ENCODE peak calls at places on chromosome 1, in five cellular contexts. One of them, this sample, is unnamed.
A peak's percentile ranks its signal among the peaks of the same experiment; 100 is the strongest.

GRCh38 chr1:161200992-161201827 is 957 bp upstream of the NDUFS2 start:
- DNase-seq in A549: no peak
- DNase-seq in mammary epithelial cell: no peak
- DNase-seq in GM23248: peak; percentile 86
- DNase-seq in OCI-LY7: no peak
- DNase-seq in this sample: peak; percentile 56

GRCh38 chr1:34403156-34403555 is 226.4 kb downstream of the C1orf94 start:
- DNase-seq in A549: no peak
- DNase-seq in mammary epithelial cell: no peak
- DNase-seq in GM23248: no peak
- DNase-seq in OCI-LY7: no peak
- DNase-seq in this sample: no peak

GRCh38 chr1:16162163-16162822 is 6.4 kb upstream of the EPHA2 start:
- DNase-seq in A549: no peak
- DNase-seq in mammary epithelial cell: no peak
- DNase-seq in GM23248: no peak
- DNase-seq in OCI-LY7: no peak
- DNase-seq in this sample: no peak

GRCh38 chr1:107669996-107670395 is 295.0 kb downstream of the VAV3 start:
- DNase-seq in A549: no peak
- DNase-seq in mammary epithelial cell: peak; percentile 68
- DNase-seq in GM23248: peak; percentile 51
- DNase-seq in OCI-LY7: no peak
- DNase-seq in this sample: peak; percentile 13

GRCh38 chr1:67883069-67883468 is 49.8 kb upstream of the GNG12 start:
- DNase-seq in A549: peak; percentile 27
- DNase-seq in mammary epithelial cell: peak; percentile 86
- DNase-seq in GM23248: peak; percentile 92
- DNase-seq in OCI-LY7: no peak
- DNase-seq in this sample: no peak

GRCh38 chr1:205967555-205968335 is 24.5 kb upstream of the SLC26A9 start:
- DNase-seq in A549: no peak
- DNase-seq in mammary epithelial cell: peak; percentile 78
- DNase-seq in GM23248: peak; percentile 66
- DNase-seq in OCI-LY7: no peak
- DNase-seq in this sample: no peak

GRCh38 chr1:19349999-19350398 is 37.9 kb downstream of the SLC66A1 start:
- DNase-seq in A549: no peak
- DNase-seq in mammary epithelial cell: no peak
- DNase-seq in GM23248: no peak
- DNase-seq in OCI-LY7: no peak
- DNase-seq in this sample: no peak

GRCh38 chr1:161864577-161864976 is 98.5 kb downstream of the ATF6 start:
- DNase-seq in A549: no peak
- DNase-seq in mammary epithelial cell: no peak
- DNase-seq in GM23248: peak; percentile 51
- DNase-seq in OCI-LY7: no peak
- DNase-seq in this sample: no peak

GRCh38 chr1:176033879-176034278 is 173.2 kb downstream of the COP1 start:
- DNase-seq in A549: no peak
- DNase-seq in mammary epithelial cell: no peak
- DNase-seq in GM23248: peak; percentile 36
- DNase-seq in OCI-LY7: no peak
- DNase-seq in this sample: no peak

GRCh38 chr1:27300341-27301051 is 21.5 kb upstream of the TMEM222 start:
- DNase-seq in A549: peak; percentile 80
- DNase-seq in mammary epithelial cell: peak; percentile 73
- DNase-seq in GM23248: peak; percentile 88
- DNase-seq in OCI-LY7: peak; percentile 80
- DNase-seq in this sample: peak; percentile 80

GRCh38 chr1:168879906-168880734 is 151.1 kb upstream of the DPT start:
- DNase-seq in A549: no peak
- DNase-seq in mammary epithelial cell: peak; percentile 72
- DNase-seq in GM23248: peak; percentile 50
- DNase-seq in OCI-LY7: no peak
- DNase-seq in this sample: peak; percentile 20

GRCh38 chr1:158053276-158053675 is 59.8 kb downstream of the KIRREL1 start:
- DNase-seq in A549: no peak
- DNase-seq in mammary epithelial cell: no peak
- DNase-seq in GM23248: peak; percentile 40
- DNase-seq in OCI-LY7: no peak
- DNase-seq in this sample: no peak

GRCh38 chr1:200139661-200140250 is 112.2 kb downstream of the NR5A2 start:
- DNase-seq in A549: peak; percentile 60
- DNase-seq in mammary epithelial cell: peak; percentile 32
- DNase-seq in GM23248: peak; percentile 81
- DNase-seq in OCI-LY7: peak; percentile 82
- DNase-seq in this sample: no peak

GRCh38 chr1:119139857-119140176 is 636 bp downstream of the WARS2 start:
- DNase-seq in A549: no peak
- DNase-seq in mammary epithelial cell: no peak
- DNase-seq in GM23248: no peak
- DNase-seq in OCI-LY7: no peak
- DNase-seq in this sample: no peak

GRCh38 chr1:161958425-161958824 is 65.2 kb downstream of the OLFML2B start:
- DNase-seq in A549: no peak
- DNase-seq in mammary epithelial cell: peak; percentile 88
- DNase-seq in GM23248: peak; percentile 74
- DNase-seq in OCI-LY7: no peak
- DNase-seq in this sample: no peak

GRCh38 chr1:201304126-201304525 is 20.8 kb downstream of the PKP1 start:
- DNase-seq in A549: no peak
- DNase-seq in mammary epithelial cell: no peak
- DNase-seq in GM23248: no peak
- DNase-seq in OCI-LY7: no peak
- DNase-seq in this sample: no peak

GRCh38 chr1:85617582-85618237 is 37.1 kb downstream of the CCN1 start:
- DNase-seq in A549: no peak
- DNase-seq in mammary epithelial cell: no peak
- DNase-seq in GM23248: peak; percentile 85
- DNase-seq in OCI-LY7: no peak
- DNase-seq in this sample: no peak

GRCh38 chr1:183808296-183809027 is 3.5 kb downstream of the RGL1 start:
- DNase-seq in A549: no peak
- DNase-seq in mammary epithelial cell: no peak
- DNase-seq in GM23248: peak; percentile 62
- DNase-seq in OCI-LY7: no peak
- DNase-seq in this sample: no peak

GRCh38 chr1:19330449-19331135 is 18.5 kb downstream of the SLC66A1 start:
- DNase-seq in A549: no peak
- DNase-seq in mammary epithelial cell: no peak
- DNase-seq in GM23248: no peak
- DNase-seq in OCI-LY7: no peak
- DNase-seq in this sample: no peak

GRCh38 chr1:174276087-174276486 is 116.8 kb downstream of the RABGAP1L start:
- DNase-seq in A549: no peak
- DNase-seq in mammary epithelial cell: no peak
- DNase-seq in GM23248: no peak
- DNase-seq in OCI-LY7: peak; percentile 95
- DNase-seq in this sample: no peak

GRCh38 chr1:171254859-171255258 is 6.6 kb downstream of the FMO1 start:
- DNase-seq in A549: no peak
- DNase-seq in mammary epithelial cell: peak; percentile 79
- DNase-seq in GM23248: peak; percentile 50
- DNase-seq in OCI-LY7: no peak
- DNase-seq in this sample: no peak

GRCh38 chr1:59173721-59174120 is 123.2 kb upstream of the FGGY start:
- DNase-seq in A549: no peak
- DNase-seq in mammary epithelial cell: peak; percentile 50
- DNase-seq in GM23248: peak; percentile 88
- DNase-seq in OCI-LY7: no peak
- DNase-seq in this sample: no peak

GRCh38 chr1:220184503-220184902 is 87.8 kb downstream of the RAB3GAP2 start:
- DNase-seq in A549: no peak
- DNase-seq in mammary epithelial cell: no peak
- DNase-seq in GM23248: no peak
- DNase-seq in OCI-LY7: no peak
- DNase-seq in this sample: no peak

GRCh38 chr1:151839457-151840409 is at the start of gene C2CD4D:
- DNase-seq in A549: no peak
- DNase-seq in mammary epithelial cell: peak; percentile 94
- DNase-seq in GM23248: no peak
- DNase-seq in OCI-LY7: no peak
- DNase-seq in this sample: peak; percentile 48

GRCh38 chr1:246302671-246303317 is 204.3 kb downstream of the SMYD3 start:
- DNase-seq in A549: no peak
- DNase-seq in mammary epithelial cell: no peak
- DNase-seq in GM23248: peak; percentile 56
- DNase-seq in OCI-LY7: no peak
- DNase-seq in this sample: no peak

GRCh38 chr1:94801919-94802546 is 18.1 kb upstream of the SLC44A3 start:
- DNase-seq in A549: peak; percentile 44
- DNase-seq in mammary epithelial cell: peak; percentile 79
- DNase-seq in GM23248: peak; percentile 91
- DNase-seq in OCI-LY7: peak; percentile 37
- DNase-seq in this sample: no peak

GRCh38 chr1:98172578-98172977 is 251.7 kb upstream of the DPYD start:
- DNase-seq in A549: no peak
- DNase-seq in mammary epithelial cell: no peak
- DNase-seq in GM23248: no peak
- DNase-seq in OCI-LY7: no peak
- DNase-seq in this sample: no peak

DNA sequence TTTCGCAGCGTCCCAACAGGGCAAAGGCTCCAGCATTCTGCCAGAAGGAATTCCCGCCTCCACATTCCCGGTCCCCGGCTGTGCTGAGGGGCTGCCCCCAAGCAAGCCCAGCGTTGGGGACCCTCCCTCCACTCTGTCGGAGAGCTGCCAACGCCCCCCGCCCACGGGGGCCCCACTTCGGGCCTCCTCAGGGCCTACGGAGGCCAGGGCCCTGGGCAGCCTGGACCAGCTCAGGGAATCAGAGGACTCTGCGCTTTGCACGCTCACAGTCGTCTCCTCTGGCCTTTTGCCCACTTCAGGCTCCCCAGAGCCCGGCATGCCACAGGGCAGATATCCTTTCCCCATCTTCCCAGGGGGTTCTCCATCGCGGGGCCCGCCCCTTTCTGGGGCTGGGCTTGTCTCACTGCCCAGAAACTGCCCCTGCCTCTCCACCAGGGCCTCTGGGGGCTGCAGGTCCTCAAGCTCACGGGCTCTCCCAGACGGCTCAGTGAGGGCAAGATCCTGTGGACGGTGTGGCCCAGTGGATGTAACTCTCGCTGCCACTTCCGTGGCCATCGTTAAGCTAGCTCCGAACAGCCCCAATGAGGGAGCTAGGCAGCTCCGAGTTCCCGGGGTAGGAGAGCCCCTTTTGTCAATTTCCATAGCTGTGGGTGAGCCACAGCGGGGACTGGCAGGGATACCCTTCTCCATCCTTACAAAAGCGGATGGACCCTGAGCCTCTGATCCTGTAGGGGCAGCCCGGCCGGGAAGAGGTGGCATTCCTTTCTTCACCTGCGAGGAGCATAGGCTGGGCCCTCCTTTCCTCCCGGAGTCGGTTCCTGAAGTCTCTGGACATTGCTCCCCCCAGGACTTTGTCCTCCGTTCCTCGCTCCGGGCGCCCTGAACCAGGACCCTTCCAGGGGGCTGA is 2.8 kb downstream of the ITPKB start:
- DNase-seq in A549: no peak
- DNase-seq in mammary epithelial cell: no peak
- DNase-seq in GM23248: no peak
- DNase-seq in OCI-LY7: peak; percentile 48
- DNase-seq in this sample: peak; percentile 39
- H3K4me3 ChIP-seq in A549: no peak overlapping the region
- H3K4me3 ChIP-seq in mammary epithelial cell: no peak overlapping the region
- H3K4me3 ChIP-seq in GM23248: no peak overlapping the region
- H3K4me3 ChIP-seq in OCI-LY7: peak overlapping the region; percentile 83
- H3K4me3 ChIP-seq in this sample: peak overlapping the region; percentile 89

GRCh38 chr1:4485878-4486277 is 168.5 kb upstream of the AJAP1 start:
- DNase-seq in A549: no peak
- DNase-seq in mammary epithelial cell: no peak
- DNase-seq in GM23248: no peak
- DNase-seq in OCI-LY7: no peak
- DNase-seq in this sample: no peak
- H3K9me3 ChIP-seq in A549: no peaks in the 10 kb centered on the region
- H3K9me3 ChIP-seq in mammary epithelial cell: peaks cover 30% of the 10 kb centered on the region
- H3K9me3 ChIP-seq in GM23248: no peaks in the 10 kb centered on the region
- H3K9me3 ChIP-seq in OCI-LY7: no peaks in the 10 kb centered on the region
- H3K9me3 ChIP-seq in this sample: no peaks in the 10 kb centered on the region

DNA sequence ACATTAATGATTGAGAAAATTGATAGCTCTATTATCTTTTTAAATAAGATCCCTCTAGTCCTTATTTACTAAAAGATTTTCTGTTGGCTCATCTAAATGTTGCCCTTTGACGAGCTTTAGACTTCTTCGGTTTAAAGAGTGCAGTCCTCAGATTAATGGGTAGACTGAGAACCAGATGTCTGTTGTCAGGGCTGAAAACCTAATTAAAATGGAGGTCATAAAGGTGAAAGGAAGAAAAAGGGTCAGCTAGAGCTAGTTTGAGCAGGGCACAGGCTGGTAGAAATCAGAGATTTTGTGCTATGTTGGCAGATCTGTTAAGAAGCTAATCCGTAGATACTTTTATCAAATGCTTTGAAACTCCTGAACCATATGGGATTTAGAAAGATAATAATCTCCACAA is 958.9 kb downstream of the PLA2G4A start:
- DNase-seq in A549: no peak
- DNase-seq in mammary epithelial cell: no peak
- DNase-seq in GM23248: no peak
- DNase-seq in OCI-LY7: no peak
- DNase-seq in this sample: no peak
- H3K4me1 ChIP-seq in A549: no peaks in the 10 kb centered on the region
- H3K4me1 ChIP-seq in mammary epithelial cell: no peaks in the 10 kb centered on the region
- H3K4me1 ChIP-seq in GM23248: no peaks in the 10 kb centered on the region
- H3K4me1 ChIP-seq in OCI-LY7: no peaks in the 10 kb centered on the region
- H3K4me1 ChIP-seq in this sample: no peaks in the 10 kb centered on the region

GRCh38 chr1:8410791-8411190 is 92.9 kb downstream of the SLC45A1 start:
- DNase-seq in A549: no peak
- DNase-seq in mammary epithelial cell: no peak
- DNase-seq in GM23248: peak; percentile 32
- DNase-seq in OCI-LY7: no peak
- DNase-seq in this sample: no peak

GRCh38 chr1:8409666-8410065 is 91.8 kb downstream of the SLC45A1 start:
- DNase-seq in A549: no peak
- DNase-seq in mammary epithelial cell: no peak
- DNase-seq in GM23248: no peak
- DNase-seq in OCI-LY7: no peak
- DNase-seq in this sample: no peak

GRCh38 chr1:8412183-8412831 is 94.4 kb downstream of the SLC45A1 start:
- DNase-seq in A549: no peak
- DNase-seq in mammary epithelial cell: peak; percentile 19
- DNase-seq in GM23248: peak; percentile 94
- DNase-seq in OCI-LY7: no peak
- DNase-seq in this sample: no peak

GRCh38 chr1:8409107-8409506 is 91.2 kb downstream of the SLC45A1 start:
- DNase-seq in A549: no peak
- DNase-seq in mammary epithelial cell: peak; percentile 53
- DNase-seq in GM23248: peak; percentile 79
- DNase-seq in OCI-LY7: peak; percentile 37
- DNase-seq in this sample: no peak

DNA sequence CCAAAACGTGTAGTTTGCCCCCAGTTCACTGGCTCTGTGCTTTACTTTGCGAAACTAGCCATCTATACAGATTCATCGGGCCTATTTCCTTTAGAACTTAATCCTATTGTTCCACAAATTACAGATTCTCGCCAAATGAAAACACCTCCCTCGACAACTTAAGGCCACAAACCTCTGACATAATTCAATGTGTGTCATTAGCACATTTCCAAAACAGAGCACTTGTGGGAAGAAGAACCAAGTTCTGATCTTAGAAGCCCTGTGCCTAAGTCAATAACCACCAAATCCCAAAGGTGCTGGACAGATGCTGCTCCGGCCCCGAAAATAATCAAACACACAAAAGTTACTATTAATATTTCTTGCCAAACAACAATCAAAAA is 93.9 kb downstream of the SLC45A1 start:
- DNase-seq in A549: no peak
- DNase-seq in mammary epithelial cell: no peak
- DNase-seq in GM23248: no peak
- DNase-seq in OCI-LY7: no peak
- DNase-seq in this sample: no peak
- H3K4me3 ChIP-seq in A549: no peak overlapping the region
- H3K4me3 ChIP-seq in mammary epithelial cell: no peak overlapping the region
- H3K4me3 ChIP-seq in GM23248: peak overlapping the region; percentile 35
- H3K4me3 ChIP-seq in OCI-LY7: no peak overlapping the region
- H3K4me3 ChIP-seq in this sample: peak overlapping the region; percentile 11

This sample was measured in left ventricle myocardium inferior.